ENCODE peak calls at places on chromosome 21, in five cellular contexts. W, N, P, G and A are unnamed samples. For H3K4me1, the result is how much of the 10 kb centered on the place peaks cover.

GRCh38 chr21:45464309-45464708 is 59.3 kb downstream of the COL18A1 start:
- DNase-seq in W (no peak), N (no peak), P (no peak), G (no peak), A (no peak)

GRCh38 chr21:29190920-29191319 is 60.5 kb downstream of the MAP3K7CL start:
- DNase-seq in W (peak), N (no peak), P (peak), G (no peak), A (no peak)

GRCh38 chr21:45580181-45580575 is 37.9 kb upstream of the SLC19A1 start:
- DNase-seq in W (no peak), N (peak), P (no peak), G (no peak), A (no peak)

GRCh38 chr21:14736162-14736561 is 190.0 kb upstream of the SAMSN1 start:
- DNase-seq in W (no peak), N (no peak), P (no peak), G (no peak), A (no peak)

GRCh38 chr21:40345700-40346099 is 478.5 kb downstream of the PCP4 start:
- DNase-seq in W (no peak), N (no peak), P (no peak), G (no peak), A (no peak)

GRCh38 chr21:43201491-43201890 is 32.7 kb downstream of the CRYAA start:
- DNase-seq in W (no peak), N (no peak), P (no peak), G (no peak), A (no peak)

GRCh38 chr21:15755125-15755524 is 25.3 kb downstream of the USP25 start:
- DNase-seq in W (no peak), N (no peak), P (no peak), G (no peak), A (no peak)

GRCh38 chr21:41923641-41924342 is 30.0 kb downstream of the C2CD2 start:
- DNase-seq in W (peak), N (no peak), P (no peak), G (no peak), A (no peak)

GRCh38 chr21:43585514-43585913 is 73.8 kb downstream of the HSF2BP start:
- DNase-seq in W (no peak), N (no peak), P (no peak), G (no peak), A (no peak)

GRCh38 chr21:42829417-42829816 is 49.9 kb downstream of the WDR4 start:
- DNase-seq in W (no peak), N (no peak), P (no peak), G (no peak), A (no peak)

GRCh38 chr21:42073140-42074099 is 2.3 kb downstream of the UMODL1 start:
- DNase-seq in W (no peak), N (no peak), P (no peak), G (no peak), A (no peak)

GRCh38 chr21:41520560-41521442 is 12.8 kb upstream of the TMPRSS2 start:
- DNase-seq in W (no peak), N (peak), P (no peak), G (no peak), A (no peak)

GRCh38 chr21:42520628-42521253 is 7.1 kb downstream of the SLC37A1 start:
- DNase-seq in W (no peak), N (no peak), P (no peak), G (no peak), A (no peak)

GRCh38 chr21:40846057-40846456 is 901 bp downstream of the DSCAM start:
- DNase-seq in W (no peak), N (no peak), P (peak), G (no peak), A (no peak)

GRCh38 chr21:37064841-37065240 is 8.0 kb downstream of the PIGP start:
- DNase-seq in W (peak), N (no peak), P (no peak), G (no peak), A (no peak)

GRCh38 chr21:28537371-28538079 is 455.2 kb downstream of the LTN1 start:
- DNase-seq in W (peak), N (no peak), P (peak), G (no peak), A (no peak)

GRCh38 chr21:36542312-36543101 is 62.6 kb upstream of the CLDN14 start:
- DNase-seq in W (no peak), N (peak), P (no peak), G (no peak), A (no peak)

GRCh38 chr21:46600305-46600704 is 4.6 kb downstream of the S100B start:
- DNase-seq in W (no peak), N (no peak), P (no peak), G (no peak), A (no peak)

GRCh38 chr21:37717534-37717933 is 198.7 kb downstream of the KCNJ6 start:
- DNase-seq in W (no peak), N (no peak), P (no peak), G (no peak), A (no peak)

GRCh38 chr21:42411891-42412635 is 8.4 kb downstream of the UBASH3A start:
- DNase-seq in W (no peak), N (no peak), P (peak), G (no peak), A (no peak)

GRCh38 chr21:42530167-42530518 is 16.5 kb downstream of the SLC37A1 start:
- DNase-seq in W (no peak), N (no peak), P (no peak), G (no peak), A (no peak)

GRCh38 chr21:29443398-29444010 is 144.8 kb downstream of the BACH1 start:
- DNase-seq in W (no peak), N (no peak), P (no peak), G (no peak), A (no peak)

GRCh38 chr21:21682172-21682571 is 684.0 kb downstream of the NCAM2 start:
- DNase-seq in W (peak), N (no peak), P (no peak), G (no peak), A (no peak)

GRCh38 chr21:46552274-46552673 is 52.6 kb downstream of the S100B start:
- DNase-seq in W (no peak), N (no peak), P (no peak), G (no peak), A (no peak)

GRCh38 chr21:29332461-29333354 is 34.0 kb downstream of the BACH1 start:
- DNase-seq in W (peak), N (no peak), P (peak), G (no peak), A (no peak)

GRCh38 chr21:45154511-45155508 is 80.4 kb downstream of the ADARB1 start:
- DNase-seq in W (peak), N (peak), P (peak), G (peak), A (peak)

GRCh38 chr21:37145635-37146111 is 72.6 kb downstream of the TTC3 start:
- DNase-seq in W (peak), N (no peak), P (peak), G (no peak), A (no peak)

GRCh38 chr21:28928578-28929124 is 64.0 kb downstream of the LTN1 start:
- DNase-seq in W (no peak), N (no peak), P (peak), G (no peak), A (no peak)

GRCh38 chr21:44709426-44710293 is 1.7 kb downstream of the TSPEAR start:
- DNase-seq in W (peak), N (no peak), P (peak), G (no peak), A (peak)

GRCh38 chr21:15363921-15364320 is 299.1 kb upstream of the NRIP1 start:
- DNase-seq in W (no peak), N (no peak), P (peak), G (no peak), A (no peak)

GRCh38 chr21:42698730-42699129 is 45.3 kb downstream of the PDE9A start:
- DNase-seq in W (no peak), N (no peak), P (no peak), G (no peak), A (no peak)

GRCh38 chr21:43571976-43572375 is 87.3 kb downstream of the HSF2BP start:
- DNase-seq in W (no peak), N (no peak), P (no peak), G (no peak), A (peak)

GRCh38 chr21:41511858-41512257 is 3.9 kb upstream of the TMPRSS2 start:
- DNase-seq in W (no peak), N (no peak), P (no peak), G (no peak), A (no peak)

GRCh38 chr21:43192501-43193081 is 23.8 kb downstream of the CRYAA start:
- DNase-seq in W (no peak), N (no peak), P (no peak), G (no peak), A (no peak)

GRCh38 chr21:35614412-35614901 is 445.9 kb downstream of the SETD4 start:
- DNase-seq in W (peak), N (no peak), P (peak), G (no peak), A (no peak)

GRCh38 chr21:41536076-41536826 is 28.3 kb upstream of the TMPRSS2 start:
- DNase-seq in W (no peak), N (peak), P (peak), G (no peak), A (no peak)

GRCh38 chr21:39105341-39105765 is 77.9 kb downstream of the PSMG1 start:
- DNase-seq in W (peak), N (no peak), P (no peak), G (no peak), A (no peak)

GRCh38 chr21:39105836-39106235 is 77.4 kb downstream of the PSMG1 start:
- DNase-seq in W (no peak), N (no peak), P (no peak), G (no peak), A (no peak)

GRCh38 chr21:39103689-39104088 is 79.6 kb downstream of the PSMG1 start:
- DNase-seq in W (peak), N (no peak), P (no peak), G (no peak), A (no peak)

GRCh38 chr21:39106881-39107462 is 76.3 kb downstream of the PSMG1 start:
- DNase-seq in W (no peak), N (peak), P (no peak), G (no peak), A (no peak)

DNA sequence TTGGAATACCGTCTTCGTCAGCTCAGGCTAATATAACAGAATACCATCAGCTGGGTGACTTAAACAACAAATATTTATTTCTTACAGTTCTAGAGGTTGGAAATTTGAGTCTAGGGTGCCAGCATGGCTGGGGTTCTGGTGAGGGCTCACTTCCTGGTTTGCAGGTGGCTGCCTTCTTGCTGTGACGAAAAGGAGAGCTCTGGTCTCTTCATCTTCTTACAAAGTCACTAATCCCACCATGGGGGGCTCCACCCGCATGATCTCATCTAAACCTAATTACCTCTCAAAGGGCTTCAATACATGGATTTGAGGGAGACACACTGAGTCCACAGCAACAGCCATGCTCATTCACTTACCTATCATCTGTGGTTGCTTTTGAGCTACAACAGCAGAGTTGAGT is 78.3 kb downstream of the PSMG1 start:
- DNase-seq in W (no peak), N (no peak), P (no peak), G (no peak), A (no peak)
- H3K27ac ChIP-seq in W (peak), N (peak), P (no peak), G (no peak), A (no peak)

DNA sequence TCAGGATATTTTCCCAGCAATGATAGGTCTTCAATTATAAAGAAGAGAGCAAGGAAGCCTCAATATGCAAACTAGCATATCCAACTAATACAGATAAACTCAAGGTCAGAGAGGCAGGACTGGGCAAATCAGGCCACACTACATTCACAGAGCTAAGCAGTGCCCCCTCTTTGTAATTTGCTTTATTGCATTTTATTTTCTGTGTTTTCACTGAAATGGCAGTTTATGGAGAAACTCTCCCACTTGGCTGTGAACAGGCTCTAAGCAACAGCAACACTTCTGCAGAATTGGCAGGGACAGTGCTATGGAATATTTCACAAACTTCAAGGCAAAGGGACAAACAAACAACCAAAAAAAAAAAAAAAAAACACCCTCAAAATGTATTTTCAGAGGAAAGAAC is 93.4 kb upstream of the SOD1 start:
- DNase-seq in W (no peak), N (no peak), P (no peak), G (no peak), A (no peak)
- H3K4me1 ChIP-seq in W (under half), N (under half), P (under half), G (under half), A (under half)

DNA sequence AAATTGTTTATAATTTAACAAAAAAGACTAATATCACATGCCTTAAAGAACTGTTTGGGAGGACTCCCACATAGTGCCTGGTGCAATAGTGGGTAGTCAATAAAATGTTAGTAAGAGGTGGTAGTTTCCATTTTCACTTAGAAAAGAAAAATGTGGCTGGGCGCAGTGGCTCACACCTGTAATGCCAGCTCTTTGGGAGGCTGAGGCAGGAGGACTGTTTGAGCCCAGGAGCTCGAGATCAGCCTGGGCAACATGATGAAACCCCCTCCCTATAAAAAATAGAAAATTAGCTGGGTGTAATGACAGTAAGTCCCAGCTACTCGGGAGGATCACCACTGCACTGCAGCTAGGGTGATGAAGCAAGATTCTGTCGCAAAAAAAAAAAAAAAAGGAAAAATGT is 24.5 kb downstream of the C21orf91 start:
- DNase-seq in W (no peak), N (no peak), P (no peak), G (no peak), A (no peak)
- H3K27ac ChIP-seq in W (no peak), N (peak), P (no peak), G (peak), A (peak)

GRCh38 chr21:34080693-34081092 is 7.3 kb downstream of the MRPS6 start:
- DNase-seq in W (no peak), N (no peak), P (no peak), G (no peak), A (no peak)

GRCh38 chr21:34085129-34085528 is 11.8 kb downstream of the MRPS6 start:
- DNase-seq in W (no peak), N (no peak), P (no peak), G (no peak), A (no peak)

GRCh38 chr21:34082769-34083168 is 9.4 kb downstream of the MRPS6 start:
- DNase-seq in W (no peak), N (no peak), P (no peak), G (no peak), A (no peak)

GRCh38 chr21:34086887-34087306 is 13.5 kb downstream of the MRPS6 start:
- DNase-seq in W (no peak), N (no peak), P (no peak), G (no peak), A (no peak)

GRCh38 chr21:34083357-34083756 is 10.0 kb downstream of the MRPS6 start:
- DNase-seq in W (no peak), N (no peak), P (no peak), G (no peak), A (no peak)
- H3K4me1 ChIP-seq in W (under half), N (under half), P (under half), G (under half), A (half or more)

GRCh38 chr21:19322360-19322759 is 918.8 kb upstream of the TMPRSS15 start:
- DNase-seq in W (no peak), N (no peak), P (no peak), G (no peak), A (no peak)

GRCh38 chr21:19321688-19322087 is 918.1 kb upstream of the TMPRSS15 start:
- DNase-seq in W (no peak), N (no peak), P (no peak), G (no peak), A (no peak)

GRCh38 chr21:19328954-19329353 is 925.4 kb upstream of the TMPRSS15 start:
- DNase-seq in W (no peak), N (no peak), P (no peak), G (no peak), A (no peak)

GRCh38 chr21:19326581-19327319 is 923.2 kb upstream of the TMPRSS15 start:
- DNase-seq in W (no peak), N (no peak), P (no peak), G (no peak), A (no peak)
- H3K27ac ChIP-seq in W (no peak), N (no peak), P (no peak), G (no peak), A (no peak)